ENCODE peak calls at places on chromosome 7, in seven cellular contexts. Z is upper lobe of right lung; G is A549; U is Karpas-422; X is GM23248; D is effector memory CD4-positive, alpha-beta T cell; O is ovary. A is an unnamed sample. For H3K4me1, the result is how much of the 10 kb centered on the place peaks cover.

GRCh38 chr7:47809387-47809786 is 138.9 kb downstream of the PKD1L1 start:
- DNase-seq in Z (peak), G (no peak), U (peak), X (no peak), D (no peak), O (no peak), A (no peak)

GRCh38 chr7:129911790-129912189 is 41.0 kb downstream of the UBE2H start:
- DNase-seq in Z (no peak), G (no peak), U (no peak), X (peak), D (no peak), O (no peak), A (no peak)

GRCh38 chr7:103989785-103990775 is 622 bp upstream of the RELN start:
- DNase-seq in Z (no peak), G (peak), U (no peak), X (peak), D (no peak), O (no peak), A (no peak)

GRCh38 chr7:138245682-138246081 is 169.4 kb downstream of the AKR1D1 start:
- DNase-seq in Z (no peak), G (no peak), U (no peak), X (no peak), D (no peak), O (no peak), A (no peak)

GRCh38 chr7:130939285-130940095 is 205.5 kb upstream of the KLF14 start:
- DNase-seq in Z (no peak), G (no peak), U (no peak), X (peak), D (no peak), O (no peak), A (no peak)

GRCh38 chr7:138030679-138031351 is 28.9 kb upstream of the CREB3L2 start:
- DNase-seq in Z (no peak), G (no peak), U (no peak), X (peak), D (no peak), O (no peak), A (no peak)

GRCh38 chr7:4450483-4450882 is 231.6 kb upstream of the FOXK1 start:
- DNase-seq in Z (no peak), G (no peak), U (no peak), X (no peak), D (no peak), O (no peak), A (no peak)

GRCh38 chr7:50792342-50793114 is 9.8 kb upstream of the GRB10 start:
- DNase-seq in Z (peak), G (peak), U (no peak), X (peak), D (no peak), O (peak), A (peak)

GRCh38 chr7:131327626-131328386 is at the start of gene MKLN1:
- DNase-seq in Z (peak), G (peak), U (peak), X (peak), D (peak), O (peak), A (peak)

GRCh38 chr7:26397786-26398435 is 106.2 kb downstream of the SNX10 start:
- DNase-seq in Z (no peak), G (peak), U (peak), X (peak), D (no peak), O (no peak), A (peak)

GRCh38 chr7:2926120-2926897 is 82.2 kb upstream of the GNA12 start:
- DNase-seq in Z (peak), G (no peak), U (no peak), X (no peak), D (no peak), O (no peak), A (no peak)

GRCh38 chr7:111045469-111045868 is 45.5 kb upstream of the LRRN3 start:
- DNase-seq in Z (no peak), G (no peak), U (no peak), X (peak), D (no peak), O (peak), A (no peak)

GRCh38 chr7:27119412-27119911 is 11.1 kb downstream of the HOXA4 start:
- DNase-seq in Z (no peak), G (no peak), U (no peak), X (no peak), D (no peak), O (no peak), A (no peak)

GRCh38 chr7:13874783-13875182 is 114.7 kb downstream of the ETV1 start:
- DNase-seq in Z (no peak), G (no peak), U (no peak), X (peak), D (no peak), O (no peak), A (no peak)

GRCh38 chr7:1532456-1533254 is 2.2 kb downstream of the MAFK start:
- DNase-seq in Z (peak), G (peak), U (peak), X (peak), D (peak), O (peak), A (no peak)

GRCh38 chr7:47757946-47758371 is 176.0 kb upstream of the TNS3 start:
- DNase-seq in Z (peak), G (no peak), U (no peak), X (peak), D (no peak), O (peak), A (no peak)

GRCh38 chr7:36208997-36209813 is 56.2 kb downstream of the EEPD1 start:
- DNase-seq in Z (no peak), G (no peak), U (no peak), X (peak), D (peak), O (no peak), A (no peak)

GRCh38 chr7:138089080-138089901 is 13.0 kb downstream of the AKR1D1 start:
- DNase-seq in Z (no peak), G (peak), U (no peak), X (peak), D (no peak), O (no peak), A (no peak)

GRCh38 chr7:23093111-23093510 is 12.5 kb upstream of the KLHL7 start:
- DNase-seq in Z (no peak), G (no peak), U (no peak), X (peak), D (no peak), O (no peak), A (no peak)

GRCh38 chr7:28409716-28410627 is 2.3 kb upstream of the CREB5 start:
- DNase-seq in Z (peak), G (peak), U (no peak), X (peak), D (no peak), O (peak), A (no peak)

GRCh38 chr7:27793780-27794179 is 53.8 kb downstream of the TAX1BP1 start:
- DNase-seq in Z (no peak), G (no peak), U (no peak), X (peak), D (no peak), O (no peak), A (no peak)

GRCh38 chr7:452230-452751 is 67.4 kb downstream of the PDGFA start:
- DNase-seq in Z (no peak), G (no peak), U (no peak), X (peak), D (no peak), O (peak), A (no peak)

GRCh38 chr7:131753620-131754222 is 197.3 kb upstream of the PODXL start:
- DNase-seq in Z (no peak), G (peak), U (peak), X (peak), D (no peak), O (no peak), A (peak)

GRCh38 chr7:93115796-93116195 is 2.0 kb downstream of the SAMD9 start:
- DNase-seq in Z (no peak), G (peak), U (no peak), X (peak), D (no peak), O (no peak), A (no peak)

GRCh38 chr7:151133986-151134742 is 33.3 kb downstream of the GBX1 start:
- DNase-seq in Z (peak), G (no peak), U (no peak), X (no peak), D (no peak), O (peak), A (no peak)

GRCh38 chr7:77657427-77658331 is 38.6 kb upstream of the RSBN1L start:
- DNase-seq in Z (no peak), G (peak), U (peak), X (peak), D (no peak), O (no peak), A (peak)

GRCh38 chr7:27173412-27174076 is 576 bp downstream of the HOXA10 start:
- DNase-seq in Z (peak), G (no peak), U (no peak), X (peak), D (no peak), O (peak), A (peak)

GRCh38 chr7:79292834-79293233 is 160.6 kb downstream of the MAGI2 start:
- DNase-seq in Z (no peak), G (no peak), U (no peak), X (no peak), D (no peak), O (no peak), A (no peak)

GRCh38 chr7:122902751-122903495 is 16.7 kb upstream of the CADPS2 start:
- DNase-seq in Z (no peak), G (no peak), U (no peak), X (peak), D (no peak), O (no peak), A (peak)

GRCh38 chr7:50303894-50304157 is 690 bp upstream of the IKZF1 start:
- DNase-seq in Z (peak), G (no peak), U (peak), X (peak), D (no peak), O (no peak), A (no peak)

GRCh38 chr7:98213874-98214810 is 2.9 kb downstream of the BHLHA15 start:
- DNase-seq in Z (peak), G (no peak), U (no peak), X (no peak), D (no peak), O (no peak), A (no peak)

GRCh38 chr7:42224391-42225003 is 12.5 kb downstream of the GLI3 start:
- DNase-seq in Z (no peak), G (no peak), U (no peak), X (no peak), D (no peak), O (no peak), A (no peak)
- H3K4me1 ChIP-seq in Z (under half), G (under half), U (under half), X (under half), D (under half), O (under half), A (under half)

GRCh38 chr7:16652888-16653287 is 6.9 kb downstream of the BZW2 start:
- DNase-seq in Z (no peak), G (no peak), U (no peak), X (no peak), D (no peak), O (no peak), A (no peak)
- H3K4me1 ChIP-seq in Z (under half), G (half or more), U (under half), X (under half), D (under half), O (under half), A (half or more)

DNA sequence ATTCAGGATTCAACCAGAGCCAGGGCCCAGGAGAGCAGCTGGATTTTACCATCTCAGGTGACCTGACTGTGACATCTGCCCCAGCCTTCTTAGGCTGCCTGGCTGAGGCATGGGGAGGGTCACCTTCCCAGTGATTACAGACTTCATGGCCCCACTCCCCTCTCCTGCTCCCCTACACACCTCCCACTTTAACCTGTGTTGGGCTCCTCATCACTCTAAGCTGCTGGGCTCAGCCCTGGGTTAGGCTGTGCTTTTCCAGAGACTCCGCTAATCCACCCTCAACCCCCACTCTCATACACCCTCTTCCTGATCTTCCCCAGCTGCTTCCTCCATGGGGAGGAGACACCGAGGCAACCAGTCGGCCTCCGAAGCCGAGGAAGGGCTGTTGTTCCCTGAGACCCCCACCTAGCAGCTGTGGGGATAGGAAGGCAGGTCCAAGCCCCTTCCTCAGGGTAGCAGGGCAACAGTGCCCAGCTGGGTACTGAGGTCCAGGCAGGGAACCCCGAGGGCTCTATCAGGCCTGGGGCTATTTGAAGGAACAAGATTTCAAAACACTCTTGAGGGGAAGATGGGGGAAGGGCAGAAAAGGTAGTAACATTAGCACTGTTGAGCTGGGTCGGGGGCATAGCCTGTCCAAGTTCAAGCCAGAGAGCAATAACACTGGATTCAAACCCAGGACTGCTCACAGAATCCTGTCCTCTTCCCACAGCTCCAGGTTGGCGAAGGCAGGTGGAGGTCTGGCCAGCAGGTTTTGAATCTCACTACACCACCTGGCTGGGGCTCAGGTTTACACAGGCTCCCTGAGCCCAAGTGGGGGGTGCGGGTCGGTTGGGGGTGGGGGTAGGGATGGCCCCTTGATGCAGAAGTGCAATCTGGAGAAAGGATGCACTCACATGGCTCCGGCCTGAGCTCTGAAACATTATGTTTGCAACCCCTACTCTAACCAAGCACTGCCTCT is 1.8 kb downstream of the IMPDH1 start:
- DNase-seq in Z (no peak), G (no peak), U (no peak), X (no peak), D (no peak), O (peak), A (no peak)
- H3K4me1 ChIP-seq in Z (half or more), G (under half), U (under half), X (under half), D (under half), O (under half), A (under half)

GRCh38 chr7:139994356-139994755 is 68.4 kb downstream of the PARP12 start:
- DNase-seq in Z (no peak), G (no peak), U (no peak), X (no peak), D (no peak), O (no peak), A (no peak)
- H3K4me1 ChIP-seq in Z (under half), G (under half), U (under half), X (under half), D (under half), O (under half), A (under half)

DNA sequence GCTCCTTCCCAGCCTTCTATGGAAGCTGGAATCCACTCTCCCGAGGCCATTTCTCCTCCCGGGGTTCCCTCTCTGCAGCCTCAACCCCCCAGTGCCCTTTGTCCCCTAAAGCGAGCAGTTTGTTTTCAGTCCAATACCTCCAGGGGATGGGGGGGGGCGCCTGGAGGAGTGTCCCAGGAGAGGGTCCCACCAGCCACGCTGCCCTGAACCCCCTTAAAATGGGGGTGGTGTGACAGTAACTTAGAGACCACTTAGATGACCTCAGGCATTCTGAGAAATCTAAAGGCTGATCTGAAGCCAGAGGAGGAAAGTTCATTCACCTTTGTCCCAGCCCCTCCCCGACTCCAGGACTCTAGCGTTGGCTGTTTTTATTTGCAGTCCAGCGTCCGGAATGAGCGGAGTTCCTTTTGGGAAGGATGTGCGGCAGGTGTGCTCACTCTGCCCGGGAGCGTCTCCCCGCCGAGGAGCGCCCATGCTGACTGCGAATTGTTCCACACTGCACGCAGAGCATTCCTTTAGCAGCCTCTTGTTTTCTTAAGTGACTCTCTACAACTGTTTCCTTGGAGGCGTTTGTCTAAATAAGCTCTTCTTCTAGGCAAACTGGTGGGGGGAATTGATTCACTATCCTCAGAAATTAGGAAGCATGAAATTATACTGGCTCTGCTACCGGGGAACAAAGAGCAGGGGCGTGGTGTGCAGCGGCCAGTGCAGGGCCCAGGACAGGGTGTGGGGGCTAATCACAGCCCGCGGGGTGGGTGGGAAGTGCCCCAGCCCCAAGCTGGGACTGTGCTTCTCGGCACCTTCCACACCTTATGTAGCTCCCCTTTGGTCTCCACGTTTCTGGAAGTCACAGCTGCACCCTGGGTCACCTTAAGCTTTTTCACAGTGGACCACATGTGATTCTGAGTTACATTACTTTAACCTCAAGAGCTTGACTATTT is 46.3 kb downstream of the SYPL1 start:
- DNase-seq in Z (no peak), G (no peak), U (no peak), X (peak), D (no peak), O (no peak), A (peak)
- H3K4me1 ChIP-seq in Z (under half), G (under half), U (half or more), X (under half), D (under half), O (under half), A (under half)

GRCh38 chr7:43645699-43646226 is 62.9 kb downstream of the STK17A start:
- DNase-seq in Z (no peak), G (no peak), U (no peak), X (no peak), D (no peak), O (no peak), A (no peak)

GRCh38 chr7:43647772-43648643 is 65.1 kb downstream of the STK17A start:
- DNase-seq in Z (peak), G (peak), U (peak), X (peak), D (no peak), O (no peak), A (no peak)

GRCh38 chr7:43647314-43647691 is 64.4 kb downstream of the STK17A start:
- DNase-seq in Z (no peak), G (no peak), U (no peak), X (peak), D (no peak), O (no peak), A (no peak)

GRCh38 chr7:43648725-43649406 is 66.0 kb downstream of the STK17A start:
- DNase-seq in Z (no peak), G (no peak), U (peak), X (peak), D (peak), O (no peak), A (no peak)

DNA sequence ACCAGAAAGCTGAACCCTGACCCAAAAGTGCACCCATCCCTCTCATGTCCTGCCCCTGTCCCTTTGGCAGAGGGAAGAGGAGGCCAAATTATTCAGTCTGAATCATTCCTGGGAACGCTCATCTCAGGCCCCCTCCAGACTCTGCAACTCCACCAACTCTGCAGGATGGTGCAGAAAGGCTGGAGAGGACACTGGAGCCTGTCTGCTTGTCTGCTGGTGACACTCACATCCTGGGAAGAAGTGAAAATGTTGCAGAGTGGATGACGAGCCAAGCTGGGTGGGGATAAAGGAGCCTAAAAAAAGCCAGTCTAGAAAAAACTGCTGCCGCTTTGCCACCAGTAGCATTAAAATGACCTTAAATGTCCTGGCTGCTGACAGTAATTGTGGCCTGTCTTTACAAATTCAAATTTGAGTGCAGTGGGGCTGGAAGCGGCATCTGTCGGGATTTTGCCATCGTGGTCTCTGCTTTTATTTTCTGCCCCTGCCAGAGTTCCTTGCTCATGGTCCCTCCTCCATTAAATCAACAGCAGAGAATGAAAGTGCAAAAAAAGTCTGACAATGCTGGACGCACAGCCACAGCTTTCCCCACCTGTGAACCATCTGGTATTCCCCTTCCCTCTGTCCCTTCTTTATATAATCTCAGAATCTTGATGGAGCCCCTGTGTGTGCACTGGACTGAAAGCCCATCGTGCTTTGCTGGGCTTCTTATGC is 63.9 kb downstream of the STK17A start:
- DNase-seq in Z (no peak), G (no peak), U (no peak), X (peak), D (no peak), O (no peak), A (no peak)
- H3K4me1 ChIP-seq in Z (half or more), G (half or more), U (half or more), X (half or more), D (half or more), O (under half), A (under half)